ENCODE peak calls at places on chromosome 19, in eight cellular contexts. One of them, this sample, is unnamed.

GRCh38 chr19:39563408-39563807 is 23.4 kb upstream of the EID2 start:
- DNase-seq in keratinocyte: no peak
- DNase-seq in heart right ventricle: no peak
- DNase-seq in left ventricle myocardium inferior: no peak
- DNase-seq in uterus: no peak
- DNase-seq in lower lobe of right lung: no peak
- DNase-seq in epithelial cell of esophagus: peak
- DNase-seq in left lung: no peak
- DNase-seq in this sample: peak

GRCh38 chr19:12695090-12695489 is 1.3 kb downstream of the FBXW9 start:
- DNase-seq in keratinocyte: no peak
- DNase-seq in epithelial cell of esophagus: no peak
- DNase-seq in left lung: no peak
- DNase-seq in lower lobe of right lung: no peak
- DNase-seq in uterus: no peak
- DNase-seq in left ventricle myocardium inferior: no peak
- DNase-seq in heart right ventricle: no peak
- DNase-seq in this sample: no peak

GRCh38 chr19:53958168-53958571 is 4.6 kb upstream of the CACNG8 start:
- DNase-seq in heart right ventricle: no peak
- DNase-seq in epithelial cell of esophagus: no peak
- DNase-seq in left lung: no peak
- DNase-seq in lower lobe of right lung: no peak
- DNase-seq in uterus: no peak
- DNase-seq in left ventricle myocardium inferior: no peak
- DNase-seq in keratinocyte: no peak
- DNase-seq in this sample: no peak

GRCh38 chr19:32223595-32224370 is 121.6 kb upstream of the ZNF507 start:
- DNase-seq in left ventricle myocardium inferior: no peak
- DNase-seq in uterus: no peak
- DNase-seq in heart right ventricle: no peak
- DNase-seq in left lung: no peak
- DNase-seq in lower lobe of right lung: no peak
- DNase-seq in epithelial cell of esophagus: no peak
- DNase-seq in keratinocyte: no peak
- DNase-seq in this sample: no peak

GRCh38 chr19:42032428-42032827 is 37.6 kb downstream of the GRIK5 start:
- DNase-seq in lower lobe of right lung: no peak
- DNase-seq in left ventricle myocardium inferior: no peak
- DNase-seq in epithelial cell of esophagus: no peak
- DNase-seq in left lung: no peak
- DNase-seq in uterus: no peak
- DNase-seq in heart right ventricle: no peak
- DNase-seq in keratinocyte: no peak
- DNase-seq in this sample: no peak

GRCh38 chr19:47427241-47428176 is 8.2 kb upstream of the MEIS3 start:
- DNase-seq in left lung: peak
- DNase-seq in left ventricle myocardium inferior: peak
- DNase-seq in uterus: peak
- DNase-seq in heart right ventricle: peak
- DNase-seq in keratinocyte: no peak
- DNase-seq in epithelial cell of esophagus: peak
- DNase-seq in lower lobe of right lung: peak
- DNase-seq in this sample: peak

GRCh38 chr19:1206063-1206732 is 620 bp downstream of the STK11 start:
- DNase-seq in left ventricle myocardium inferior: no peak
- DNase-seq in heart right ventricle: peak
- DNase-seq in keratinocyte: no peak
- DNase-seq in left lung: no peak
- DNase-seq in lower lobe of right lung: no peak
- DNase-seq in uterus: no peak
- DNase-seq in epithelial cell of esophagus: no peak
- DNase-seq in this sample: no peak

GRCh38 chr19:42762782-42763181 is 2.7 kb downstream of the PSG8 start:
- DNase-seq in left lung: no peak
- DNase-seq in lower lobe of right lung: no peak
- DNase-seq in uterus: no peak
- DNase-seq in keratinocyte: no peak
- DNase-seq in epithelial cell of esophagus: no peak
- DNase-seq in left ventricle myocardium inferior: no peak
- DNase-seq in heart right ventricle: no peak
- DNase-seq in this sample: no peak

GRCh38 chr19:11418166-11418517 is 972 bp downstream of the RGL3 start:
- DNase-seq in keratinocyte: no peak
- DNase-seq in lower lobe of right lung: no peak
- DNase-seq in epithelial cell of esophagus: no peak
- DNase-seq in heart right ventricle: no peak
- DNase-seq in uterus: no peak
- DNase-seq in left ventricle myocardium inferior: no peak
- DNase-seq in left lung: no peak
- DNase-seq in this sample: no peak

GRCh38 chr19:29478578-29479565 is 46.9 kb upstream of the VSTM2B start:
- DNase-seq in left lung: no peak
- DNase-seq in epithelial cell of esophagus: no peak
- DNase-seq in uterus: no peak
- DNase-seq in keratinocyte: no peak
- DNase-seq in left ventricle myocardium inferior: no peak
- DNase-seq in heart right ventricle: no peak
- DNase-seq in lower lobe of right lung: no peak
- DNase-seq in this sample: peak

GRCh38 chr19:3774621-3775373 is 2.8 kb upstream of the RAX2 start:
- DNase-seq in keratinocyte: no peak
- DNase-seq in left lung: no peak
- DNase-seq in left ventricle myocardium inferior: no peak
- DNase-seq in heart right ventricle: no peak
- DNase-seq in epithelial cell of esophagus: no peak
- DNase-seq in uterus: no peak
- DNase-seq in lower lobe of right lung: no peak
- DNase-seq in this sample: peak

GRCh38 chr19:35476149-35476548 is 14.1 kb downstream of the KRTDAP start:
- DNase-seq in keratinocyte: no peak
- DNase-seq in epithelial cell of esophagus: no peak
- DNase-seq in lower lobe of right lung: no peak
- DNase-seq in left lung: no peak
- DNase-seq in heart right ventricle: no peak
- DNase-seq in left ventricle myocardium inferior: no peak
- DNase-seq in uterus: no peak
- DNase-seq in this sample: no peak
- TF ChIP-seq CTCF in keratinocyte: peak
- TF ChIP-seq CTCF in epithelial cell of esophagus: no peak
- TF ChIP-seq CTCF in lower lobe of right lung: no peak
- TF ChIP-seq CTCF in left lung: no peak
- TF ChIP-seq CTCF in heart right ventricle: no peak
- TF ChIP-seq CTCF in left ventricle myocardium inferior: no peak
- TF ChIP-seq CTCF in uterus: no peak
- TF ChIP-seq CTCF in this sample: peak

GRCh38 chr19:15629003-15629880 is 11.5 kb upstream of the CYP4F3 start:
- DNase-seq in heart right ventricle: peak
- DNase-seq in epithelial cell of esophagus: peak
- DNase-seq in left lung: peak
- DNase-seq in lower lobe of right lung: peak
- DNase-seq in left ventricle myocardium inferior: peak
- DNase-seq in uterus: peak
- DNase-seq in keratinocyte: no peak
- DNase-seq in this sample: peak

GRCh38 chr19:15635016-15635805 is 5.5 kb upstream of the CYP4F3 start:
- DNase-seq in keratinocyte: no peak
- DNase-seq in left ventricle myocardium inferior: no peak
- DNase-seq in uterus: no peak
- DNase-seq in left lung: no peak
- DNase-seq in heart right ventricle: no peak
- DNase-seq in epithelial cell of esophagus: peak
- DNase-seq in lower lobe of right lung: no peak
- DNase-seq in this sample: no peak

GRCh38 chr19:15633122-15633521 is 7.6 kb upstream of the CYP4F3 start:
- DNase-seq in left ventricle myocardium inferior: no peak
- DNase-seq in epithelial cell of esophagus: no peak
- DNase-seq in uterus: no peak
- DNase-seq in lower lobe of right lung: no peak
- DNase-seq in heart right ventricle: no peak
- DNase-seq in keratinocyte: no peak
- DNase-seq in left lung: no peak
- DNase-seq in this sample: no peak

GRCh38 chr19:15634105-15634504 is 6.6 kb upstream of the CYP4F3 start:
- DNase-seq in lower lobe of right lung: no peak
- DNase-seq in uterus: no peak
- DNase-seq in heart right ventricle: no peak
- DNase-seq in epithelial cell of esophagus: no peak
- DNase-seq in left lung: no peak
- DNase-seq in left ventricle myocardium inferior: no peak
- DNase-seq in keratinocyte: no peak
- DNase-seq in this sample: no peak

DNA sequence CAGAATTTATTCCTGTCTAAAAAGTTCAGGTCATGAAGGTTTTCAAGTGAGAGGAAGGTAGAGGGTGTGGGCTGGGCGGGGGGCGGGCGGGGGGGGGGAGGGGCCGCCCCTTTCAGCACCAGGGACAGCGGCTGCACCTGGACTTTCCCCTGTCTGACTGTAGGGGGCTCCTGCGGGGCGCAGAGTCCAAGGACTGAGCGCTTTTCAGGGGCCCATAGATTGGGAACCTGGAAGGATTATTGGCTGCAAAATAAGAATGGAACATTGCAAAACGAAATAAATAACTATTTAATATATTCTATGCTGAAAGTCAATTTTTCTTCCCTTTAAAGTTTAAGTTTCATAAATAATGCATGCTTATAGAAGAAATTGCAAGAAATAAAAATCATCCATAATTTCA is 8.9 kb upstream of the CYP4F3 start:
- DNase-seq in epithelial cell of esophagus: no peak
- DNase-seq in keratinocyte: no peak
- DNase-seq in left lung: no peak
- DNase-seq in heart right ventricle: no peak
- DNase-seq in left ventricle myocardium inferior: no peak
- DNase-seq in uterus: no peak
- DNase-seq in lower lobe of right lung: no peak
- DNase-seq in this sample: peak
- TF ChIP-seq CTCF in epithelial cell of esophagus: peak
- TF ChIP-seq CTCF in keratinocyte: peak
- TF ChIP-seq CTCF in left lung: peak
- TF ChIP-seq CTCF in heart right ventricle: peak
- TF ChIP-seq CTCF in left ventricle myocardium inferior: peak
- TF ChIP-seq CTCF in uterus: no peak
- TF ChIP-seq CTCF in lower lobe of right lung: peak
- TF ChIP-seq CTCF in this sample: peak

DNA sequence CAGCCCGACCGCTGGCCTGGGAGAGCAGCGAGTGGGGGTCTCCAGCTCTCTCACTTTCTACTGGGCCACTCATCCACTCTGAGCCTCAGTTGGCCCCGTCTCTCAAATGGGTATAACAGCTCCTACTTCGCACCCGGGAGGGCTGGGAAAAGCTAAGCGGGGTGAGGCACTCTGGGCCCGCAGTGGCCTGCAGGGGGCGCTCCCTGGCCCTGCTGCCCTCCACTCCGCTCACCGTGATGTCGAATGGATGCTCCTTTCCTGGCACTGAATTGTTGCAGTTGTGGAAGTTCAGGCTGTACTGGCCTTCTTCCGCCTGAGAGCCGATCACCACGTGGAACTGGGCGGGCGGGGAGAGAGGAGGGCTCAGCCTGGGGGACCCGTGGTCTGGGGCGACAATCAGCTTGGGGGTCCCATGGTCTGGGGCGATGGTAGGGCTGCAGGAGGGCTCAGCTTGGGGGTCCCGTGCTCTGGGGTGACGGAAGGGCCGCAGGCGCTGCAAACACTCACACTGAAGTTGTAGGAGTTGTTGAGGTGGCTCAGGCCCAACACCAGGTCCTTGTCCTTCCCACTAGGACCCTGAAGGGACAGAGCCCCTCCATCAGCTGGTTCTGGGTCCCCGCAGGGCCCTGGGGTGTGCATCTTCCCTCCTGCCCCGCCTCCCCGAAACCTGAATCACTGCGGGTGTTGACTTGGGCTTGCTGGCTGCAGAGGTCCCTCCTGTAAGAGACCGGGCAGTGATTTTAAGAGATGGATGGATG is 3.9 kb downstream of the GPR108 start:
- DNase-seq in lower lobe of right lung: peak
- DNase-seq in uterus: no peak
- DNase-seq in left lung: no peak
- DNase-seq in keratinocyte: no peak
- DNase-seq in heart right ventricle: no peak
- DNase-seq in epithelial cell of esophagus: no peak
- DNase-seq in left ventricle myocardium inferior: no peak
- DNase-seq in this sample: no peak
- TF ChIP-seq CTCF in lower lobe of right lung: peak
- TF ChIP-seq CTCF in uterus: no peak
- TF ChIP-seq CTCF in left lung: no peak
- TF ChIP-seq CTCF in keratinocyte: peak
- TF ChIP-seq CTCF in heart right ventricle: no peak
- TF ChIP-seq CTCF in epithelial cell of esophagus: no peak
- TF ChIP-seq CTCF in left ventricle myocardium inferior: peak
- TF ChIP-seq CTCF in this sample: peak

DNA sequence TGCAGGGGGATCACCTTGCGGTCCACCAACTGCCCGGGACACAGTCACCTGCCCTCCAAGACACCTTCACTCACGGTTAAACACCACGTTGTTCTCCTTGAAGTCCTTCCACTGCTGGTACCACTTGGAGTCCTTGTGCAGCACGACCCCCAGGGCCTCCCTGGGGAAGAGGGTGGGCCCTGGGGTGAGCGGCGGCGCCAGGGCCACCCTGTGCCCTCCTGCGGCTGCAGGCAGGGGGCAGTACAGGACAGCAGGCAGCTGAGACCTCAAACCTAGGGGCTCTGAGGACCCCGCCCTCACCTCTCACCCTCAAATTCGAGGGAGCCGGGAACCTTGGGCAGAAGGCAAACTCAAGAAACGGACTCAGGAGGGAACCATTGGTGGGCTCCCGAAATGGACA is 7.5 kb upstream of the CTXN1 start:
- DNase-seq in left lung: no peak
- DNase-seq in uterus: no peak
- DNase-seq in epithelial cell of esophagus: no peak
- DNase-seq in keratinocyte: no peak
- DNase-seq in left ventricle myocardium inferior: no peak
- DNase-seq in heart right ventricle: no peak
- DNase-seq in lower lobe of right lung: no peak
- DNase-seq in this sample: no peak
- TF ChIP-seq CTCF in left lung: no peak
- TF ChIP-seq CTCF in uterus: no peak
- TF ChIP-seq CTCF in epithelial cell of esophagus: peak
- TF ChIP-seq CTCF in keratinocyte: peak
- TF ChIP-seq CTCF in left ventricle myocardium inferior: peak
- TF ChIP-seq CTCF in heart right ventricle: no peak
- TF ChIP-seq CTCF in lower lobe of right lung: peak
- TF ChIP-seq CTCF in this sample: peak

GRCh38 chr19:7682175-7682855 is 1.7 kb downstream of the TRAPPC5 start:
- DNase-seq in left ventricle myocardium inferior: no peak
- DNase-seq in heart right ventricle: no peak
- DNase-seq in lower lobe of right lung: no peak
- DNase-seq in epithelial cell of esophagus: no peak
- DNase-seq in uterus: no peak
- DNase-seq in left lung: no peak
- DNase-seq in keratinocyte: no peak
- DNase-seq in this sample: no peak
- TF ChIP-seq CTCF in left ventricle myocardium inferior: no peak
- TF ChIP-seq CTCF in heart right ventricle: no peak
- TF ChIP-seq CTCF in lower lobe of right lung: no peak
- TF ChIP-seq CTCF in epithelial cell of esophagus: no peak
- TF ChIP-seq CTCF in uterus: no peak
- TF ChIP-seq CTCF in left lung: no peak
- TF ChIP-seq CTCF in keratinocyte: no peak
- TF ChIP-seq CTCF in this sample: no peak